ENCODE peak calls at places on chromosomes 6 and 20, in eight cellular contexts. A is PC-3, H is HCT116, F is NB4, P is cardiac muscle cell, R is heart left ventricle, K is lower lobe of right lung, V is fibroblast of the aortic adventitia. U is an unnamed sample.

GRCh38 chr6:136549359-136550044 is 720 bp downstream of the MAP7 start:
- DNase-seq in A (peak), H (no peak), F (no peak), P (no peak), R (no peak), K (peak), V (no peak), U (peak)

GRCh38 chr6:112639436-112639835 is 292.3 kb downstream of the RFPL4B start:
- DNase-seq in A (peak), H (no peak), F (no peak), P (no peak), R (no peak), K (no peak), V (peak), U (no peak)

GRCh38 chr6:24426729-24427446 is 24.2 kb downstream of the MRS2 start:
- DNase-seq in A (no peak), H (no peak), F (no peak), P (no peak), R (no peak), K (no peak), V (no peak), U (no peak)

GRCh38 chr20:38143646-38144554 is 21.2 kb downstream of the TGM2 start:
- DNase-seq in A (peak), H (no peak), F (peak), P (peak), R (peak), K (no peak), V (peak), U (peak)

GRCh38 chr6:130018830-130019795 is 732 bp downstream of the L3MBTL3 start:
- DNase-seq in A (peak), H (no peak), F (peak), P (peak), R (peak), K (peak), V (peak), U (peak)

GRCh38 chr20:50294164-50295088 is 103.8 kb downstream of the CEBPB start:
- DNase-seq in A (no peak), H (no peak), F (peak), P (no peak), R (no peak), K (no peak), V (no peak), U (no peak)

GRCh38 chr6:3281669-3282460 is 23.1 kb downstream of the PSMG4 start:
- DNase-seq in A (peak), H (no peak), F (no peak), P (peak), R (no peak), K (no peak), V (peak), U (no peak)

GRCh38 chr6:130945401-130945919 is 117.6 kb downstream of the EPB41L2 start:
- DNase-seq in A (peak), H (no peak), F (no peak), P (peak), R (no peak), K (no peak), V (peak), U (no peak)

GRCh38 chr20:9442858-9443257 is 71.5 kb upstream of the LAMP5 start:
- DNase-seq in A (peak), H (no peak), F (no peak), P (no peak), R (no peak), K (no peak), V (no peak), U (no peak)

GRCh38 chr6:146984251-146984924 is 219.8 kb upstream of the STXBP5 start:
- DNase-seq in A (no peak), H (no peak), F (no peak), P (peak), R (no peak), K (no peak), V (peak), U (no peak)

GRCh38 chr6:100453701-100454521 is 10.8 kb downstream of the SIM1 start:
- DNase-seq in A (peak), H (no peak), F (no peak), P (no peak), R (no peak), K (no peak), V (no peak), U (peak)

GRCh38 chr6:50520325-50520724 is 193.0 kb upstream of the TFAP2D start:
- DNase-seq in A (no peak), H (no peak), F (no peak), P (no peak), R (no peak), K (no peak), V (no peak), U (no peak)

GRCh38 chr6:13908955-13909381 is 15.8 kb upstream of the RNF182 start:
- DNase-seq in A (peak), H (peak), F (peak), P (peak), R (no peak), K (no peak), V (peak), U (peak)

GRCh38 chr6:136014454-136015421 is 163.2 kb downstream of the PDE7B start:
- DNase-seq in A (peak), H (no peak), F (peak), P (peak), R (peak), K (no peak), V (peak), U (no peak)

GRCh38 chr6:146785001-146785585 is 186.3 kb downstream of the ADGB start:
- DNase-seq in A (peak), H (peak), F (peak), P (peak), R (no peak), K (no peak), V (peak), U (no peak)

GRCh38 chr6:2902470-2902762 is 693 bp downstream of the SERPINB9 start:
- DNase-seq in A (no peak), H (no peak), F (no peak), P (peak), R (no peak), K (peak), V (peak), U (no peak)

GRCh38 chr6:45031601-45032000 is 296.5 kb upstream of the RUNX2 start:
- DNase-seq in A (no peak), H (no peak), F (peak), P (no peak), R (no peak), K (no peak), V (no peak), U (no peak)

GRCh38 chr6:136757150-136757549 is 35.1 kb downstream of the MAP3K5 start:
- DNase-seq in A (no peak), H (no peak), F (peak), P (peak), R (no peak), K (no peak), V (peak), U (no peak)

GRCh38 chr20:5969348-5969935 is 19.0 kb downstream of the MCM8 start:
- DNase-seq in A (no peak), H (no peak), F (no peak), P (no peak), R (no peak), K (no peak), V (no peak), U (no peak)

GRCh38 chr6:36848658-36849441 is 9.6 kb upstream of the CPNE5 start:
- DNase-seq in A (no peak), H (no peak), F (peak), P (peak), R (peak), K (peak), V (no peak), U (peak)

GRCh38 chr20:48686238-48687096 is 141.3 kb downstream of the PREX1 start:
- DNase-seq in A (peak), H (no peak), F (no peak), P (peak), R (peak), K (no peak), V (peak), U (no peak)

GRCh38 chr6:170075659-170076223 is 215.1 kb downstream of the DLL1 start:
- DNase-seq in A (no peak), H (no peak), F (no peak), P (no peak), R (no peak), K (peak), V (no peak), U (no peak)

GRCh38 chr6:37988696-37989095 is 169.2 kb downstream of the ZFAND3 start:
- DNase-seq in A (no peak), H (no peak), F (no peak), P (no peak), R (no peak), K (no peak), V (no peak), U (no peak)

GRCh38 chr6:170294813-170295518 is 4.1 kb upstream of the DLL1 start:
- DNase-seq in A (no peak), H (no peak), F (no peak), P (no peak), R (no peak), K (no peak), V (no peak), U (no peak)

GRCh38 chr6:141307309-141307998 is 825.3 kb upstream of the GJE1 start:
- DNase-seq in A (no peak), H (no peak), F (no peak), P (no peak), R (no peak), K (no peak), V (no peak), U (no peak)

GRCh38 chr20:53867741-53868351 is 202.5 kb downstream of the BCAS1 start:
- DNase-seq in A (no peak), H (no peak), F (no peak), P (no peak), R (no peak), K (no peak), V (no peak), U (no peak)

GRCh38 chr6:40195751-40196518 is 261.7 kb upstream of the MOCS1 start:
- DNase-seq in A (no peak), H (no peak), F (no peak), P (no peak), R (no peak), K (no peak), V (no peak), U (no peak)

GRCh38 chr6:44073612-44074382 is 53.5 kb downstream of the MRPL14 start:
- DNase-seq in A (no peak), H (no peak), F (peak), P (no peak), R (no peak), K (no peak), V (peak), U (no peak)

GRCh38 chr20:8854566-8854965 is 214.3 kb upstream of the PLCB4 start:
- DNase-seq in A (no peak), H (no peak), F (no peak), P (peak), R (peak), K (peak), V (peak), U (no peak)

GRCh38 chr6:93784794-93785757 is 365.7 kb upstream of the EPHA7 start:
- DNase-seq in A (peak), H (no peak), F (no peak), P (peak), R (no peak), K (no peak), V (peak), U (no peak)

GRCh38 chr6:76876922-76877553 is 586.3 kb downstream of the HTR1B start:
- DNase-seq in A (peak), H (no peak), F (peak), P (peak), R (no peak), K (no peak), V (peak), U (peak)
- H3K4me3 ChIP-seq in A (no peak), H (no peak), F (no peak), P (peak), R (no peak), K (peak), V (no peak), U (peak)

DNA sequence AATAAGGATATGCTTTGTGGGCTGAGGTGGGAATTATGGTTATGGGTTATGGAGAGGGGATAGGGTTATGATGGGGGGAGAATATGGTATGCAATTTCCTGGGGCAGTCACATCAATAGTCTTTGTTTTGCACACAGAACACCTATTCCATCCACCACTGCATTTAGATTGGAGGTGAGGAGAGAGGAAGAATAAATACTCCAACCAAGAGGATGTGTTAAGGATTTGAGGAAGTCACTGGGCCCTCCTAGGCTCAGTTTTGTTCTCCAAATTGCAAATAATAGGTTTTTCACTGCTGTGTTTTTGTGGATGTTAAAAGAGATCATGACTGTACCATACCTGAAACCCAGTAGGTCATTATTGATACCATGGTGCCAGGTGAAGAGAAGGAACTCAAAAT is 29.5 kb upstream of the SIRPG start:
- DNase-seq in A (no peak), H (no peak), F (no peak), P (no peak), R (no peak), K (no peak), V (no peak), U (no peak)
- H3K4me3 ChIP-seq in A (no peak), H (no peak), F (no peak), P (no peak), R (no peak), K (no peak), V (no peak), U (no peak)

DNA sequence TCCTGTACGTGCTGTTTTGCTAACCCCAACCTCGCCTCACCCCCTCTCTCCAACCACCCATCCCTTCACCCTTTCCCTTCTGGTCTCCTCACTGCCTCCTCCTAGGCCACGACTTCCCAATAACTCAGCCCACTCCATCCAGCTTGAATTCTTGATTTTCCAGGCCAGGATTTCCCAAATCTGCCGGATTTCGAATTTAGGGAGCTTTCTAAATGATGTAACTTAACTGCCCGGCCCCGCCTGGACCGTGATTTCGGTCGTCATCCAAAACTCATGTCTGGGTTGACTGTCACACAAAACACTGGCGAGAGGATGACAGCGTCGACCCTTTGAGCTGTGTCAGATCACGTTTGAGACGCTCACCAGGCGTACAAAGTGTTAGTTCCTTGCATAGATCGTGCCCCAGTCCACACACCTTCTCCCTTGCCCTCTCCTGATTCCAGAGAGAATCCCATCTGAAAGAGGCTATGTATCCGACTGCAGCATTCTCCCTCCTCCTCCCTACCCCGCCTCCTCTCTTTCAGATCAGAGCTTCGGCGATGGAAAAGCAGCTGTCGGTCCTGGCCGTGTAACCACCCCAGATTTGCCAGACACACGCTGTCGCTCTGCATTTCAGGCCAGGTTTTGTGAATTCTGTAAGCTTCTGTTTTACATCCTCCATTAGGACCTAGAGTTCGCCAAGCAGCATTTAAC is 168.2 kb downstream of the GPX5 start:
- DNase-seq in A (no peak), H (no peak), F (no peak), P (no peak), R (no peak), K (no peak), V (no peak), U (no peak)
- H3K4me3 ChIP-seq in A (no peak), H (no peak), F (no peak), P (peak), R (no peak), K (no peak), V (no peak), U (no peak)

GRCh38 chr6:108733706-108734105 is 114.5 kb upstream of the ARMC2 start:
- DNase-seq in A (no peak), H (no peak), F (no peak), P (no peak), R (no peak), K (no peak), V (no peak), U (no peak)

GRCh38 chr6:108728826-108729225 is 119.4 kb upstream of the ARMC2 start:
- DNase-seq in A (no peak), H (no peak), F (peak), P (no peak), R (no peak), K (no peak), V (no peak), U (no peak)

GRCh38 chr6:108730556-108731228 is 117.5 kb upstream of the ARMC2 start:
- DNase-seq in A (no peak), H (no peak), F (no peak), P (no peak), R (no peak), K (no peak), V (no peak), U (no peak)

GRCh38 chr6:108732101-108732870 is 115.9 kb upstream of the ARMC2 start:
- DNase-seq in A (peak), H (peak), F (no peak), P (no peak), R (no peak), K (no peak), V (peak), U (no peak)

GRCh38 chr6:108731229-108731565 is 117.0 kb upstream of the ARMC2 start:
- DNase-seq in A (no peak), H (no peak), F (no peak), P (no peak), R (no peak), K (no peak), V (no peak), U (no peak)
- H3K4me3 ChIP-seq in A (no peak), H (no peak), F (no peak), P (no peak), R (no peak), K (no peak), V (no peak), U (no peak)

GRCh38 chr20:23133560-23133998 is 47.5 kb upstream of the CD93 start:
- DNase-seq in A (no peak), H (no peak), F (no peak), P (no peak), R (peak), K (no peak), V (no peak), U (no peak)
- H3K4me3 ChIP-seq in A (no peak), H (no peak), F (no peak), P (no peak), R (no peak), K (no peak), V (no peak), U (no peak)

GRCh38 chr6:41547799-41548097 is 1.6 kb downstream of the FOXP4 start:
- DNase-seq in A (peak), H (no peak), F (no peak), P (no peak), R (no peak), K (no peak), V (no peak), U (no peak)
- H3K4me3 ChIP-seq in A (peak), H (peak), F (peak), P (peak), R (peak), K (peak), V (peak), U (peak)

GRCh38 chr6:134170844-134171243 is 118.4 kb upstream of the SLC2A12 start:
- DNase-seq in A (no peak), H (no peak), F (no peak), P (peak), R (no peak), K (no peak), V (peak), U (no peak)
- H3K4me3 ChIP-seq in A (no peak), H (no peak), F (no peak), P (no peak), R (peak), K (peak), V (peak), U (peak)

GRCh38 chr20:57999465-58000111 is 228.9 kb downstream of the ANKRD60 start:
- DNase-seq in A (no peak), H (no peak), F (peak), P (peak), R (peak), K (peak), V (no peak), U (no peak)
- H3K4me3 ChIP-seq in A (no peak), H (no peak), F (no peak), P (no peak), R (no peak), K (no peak), V (no peak), U (no peak)